ENCODE peak calls at places on chromosomes 5 and 9, in nine cellular contexts. W is bronchial epithelial cell, X is cardiac muscle cell, R is right lobe of liver, J is brain microvascular endothelial cell, G is keratinocyte, Q is cardiac fibroblast, B is GM12878, C is stomach. K is an unnamed sample.

GRCh38 chr9:130681769-130682489 is 11.7 kb upstream of the EXOSC2 start:
- DNase-seq in B (no peak), Q (no peak), J (no peak), C (no peak), R (no peak), G (no peak), X (peak), W (no peak), K (peak)

GRCh38 chr5:130155395-130155794 is 251.1 kb downstream of the CHSY3 start:
- DNase-seq in G (no peak), R (no peak), B (no peak), W (no peak), X (peak), Q (no peak), C (no peak), J (no peak), K (no peak)

GRCh38 chr5:40853632-40854192 is 12.5 kb downstream of the CARD6 start:
- DNase-seq in Q (no peak), W (peak), X (no peak), G (no peak), C (no peak), J (no peak), R (no peak), B (no peak), K (no peak)

GRCh38 chr9:130191068-130191748 is 19.0 kb downstream of the NCS1 start:
- DNase-seq in W (no peak), C (no peak), G (no peak), J (no peak), B (no peak), Q (no peak), X (no peak), R (no peak), K (no peak)

GRCh38 chr9:82498918-82499317 is 510.3 kb downstream of the SPATA31D1 start:
- DNase-seq in W (no peak), B (no peak), R (no peak), G (no peak), J (no peak), Q (no peak), C (no peak), X (no peak), K (no peak)

GRCh38 chr9:88646539-88646938 is 111.6 kb downstream of the NXNL2 start:
- DNase-seq in W (no peak), X (no peak), Q (no peak), B (no peak), C (no peak), J (no peak), R (no peak), G (no peak), K (no peak)

GRCh38 chr5:42026446-42026845 is 101.4 kb downstream of the FBXO4 start:
- DNase-seq in B (no peak), C (no peak), W (no peak), X (no peak), J (no peak), Q (no peak), G (no peak), R (no peak), K (no peak)

GRCh38 chr5:175493726-175494125 is 15.4 kb downstream of the SFXN1 start:
- DNase-seq in W (no peak), Q (no peak), G (no peak), R (no peak), X (no peak), C (no peak), J (no peak), B (no peak), K (no peak)

GRCh38 chr9:72477862-72478564 is 43.4 kb upstream of the TMC1 start:
- DNase-seq in G (peak), W (peak), J (peak), X (peak), B (no peak), R (no peak), Q (peak), C (peak), K (peak)

GRCh38 chr9:73714294-73714693 is 562.6 kb downstream of the ANXA1 start:
- DNase-seq in R (no peak), G (peak), Q (no peak), C (no peak), B (no peak), J (no peak), W (peak), X (no peak), K (no peak)

GRCh38 chr5:148968311-148968710 is 94.6 kb downstream of the SH3TC2 start:
- DNase-seq in W (no peak), J (no peak), B (no peak), R (no peak), Q (no peak), G (no peak), X (no peak), C (no peak), K (no peak)

GRCh38 chr9:100679834-100680233 is 102.0 kb downstream of the CAVIN4 start:
- DNase-seq in J (no peak), C (no peak), B (no peak), X (no peak), W (peak), G (no peak), Q (no peak), R (no peak), K (no peak)

GRCh38 chr9:126093771-126094170 is 232.9 kb upstream of the MVB12B start:
- DNase-seq in G (no peak), R (no peak), J (no peak), X (no peak), C (no peak), B (no peak), Q (no peak), W (no peak), K (no peak)

GRCh38 chr9:136048560-136049411 is 46.3 kb downstream of the NACC2 start:
- DNase-seq in J (no peak), Q (no peak), W (no peak), G (no peak), C (no peak), X (no peak), R (peak), B (no peak), K (no peak)

GRCh38 chr9:36855443-36856315 is 178.4 kb downstream of the PAX5 start:
- DNase-seq in Q (no peak), B (no peak), G (no peak), R (no peak), C (no peak), W (peak), J (no peak), X (peak), K (peak)

GRCh38 chr9:131618071-131618479 is 72.8 kb downstream of the PRRT1B start:
- DNase-seq in B (no peak), Q (peak), J (no peak), C (peak), X (peak), R (peak), W (peak), G (no peak), K (no peak)

GRCh38 chr9:69173891-69174644 is at the start of gene TJP2:
- DNase-seq in R (peak), Q (peak), G (no peak), B (no peak), J (peak), C (peak), W (peak), X (peak), K (peak)

GRCh38 chr9:27308691-27309390 is 11.9 kb upstream of the EQTN start:
- DNase-seq in C (no peak), R (no peak), B (no peak), Q (no peak), X (no peak), G (no peak), W (no peak), J (no peak), K (no peak)

GRCh38 chr5:80369521-80369920 is 38.3 kb upstream of the ZFYVE16 start:
- DNase-seq in C (no peak), G (no peak), R (no peak), Q (no peak), J (no peak), B (no peak), W (no peak), X (no peak), K (no peak)

GRCh38 chr5:179439181-179439990 is 94.1 kb upstream of the ADAMTS2 start:
- DNase-seq in J (no peak), B (no peak), G (no peak), Q (no peak), X (no peak), C (no peak), R (peak), W (no peak), K (no peak)

GRCh38 chr5:147920420-147921030 is 14.2 kb upstream of the C5orf46 start:
- DNase-seq in W (no peak), R (no peak), B (no peak), Q (no peak), X (no peak), G (no peak), C (no peak), J (no peak), K (no peak)

GRCh38 chr5:73998496-73998895 is 372.5 kb downstream of the ARHGEF28 start:
- DNase-seq in G (no peak), J (peak), W (peak), X (no peak), C (no peak), Q (peak), B (no peak), R (no peak), K (no peak)

GRCh38 chr5:1753490-1753889 is 46.1 kb downstream of the MRPL36 start:
- DNase-seq in G (no peak), X (no peak), R (no peak), J (no peak), C (no peak), Q (no peak), B (no peak), W (no peak), K (no peak)

GRCh38 chr9:127035423-127035822 is 87.0 kb downstream of the ANGPTL2 start:
- DNase-seq in X (no peak), B (no peak), J (peak), G (no peak), C (no peak), W (no peak), Q (peak), R (no peak), K (no peak)

GRCh38 chr9:133864011-133864410 is 125.9 kb upstream of the SARDH start:
- DNase-seq in G (no peak), Q (no peak), B (no peak), W (no peak), C (no peak), R (no peak), J (no peak), X (no peak), K (no peak)

GRCh38 chr9:114347675-114348074 is 18.0 kb downstream of the ORM2 start:
- DNase-seq in Q (no peak), J (no peak), W (no peak), X (no peak), R (no peak), B (no peak), G (no peak), C (no peak), K (no peak)

GRCh38 chr5:84255318-84255717 is 129.4 kb downstream of the EDIL3 start:
- DNase-seq in Q (peak), B (no peak), X (no peak), G (no peak), R (no peak), W (peak), C (no peak), J (no peak), K (peak)

GRCh38 chr9:134970719-134971118 is 53.0 kb upstream of the FCN1 start:
- DNase-seq in C (no peak), B (no peak), Q (no peak), R (no peak), W (no peak), J (no peak), G (no peak), X (no peak), K (no peak)

GRCh38 chr5:119353686-119354366 is 2.0 kb upstream of the TNFAIP8 start:
- DNase-seq in X (no peak), Q (no peak), R (no peak), J (no peak), C (no peak), G (no peak), B (peak), W (no peak), K (peak)

GRCh38 chr5:72517961-72518690 is 10.9 kb upstream of the ZNF366 start:
- DNase-seq in J (no peak), C (peak), R (no peak), G (no peak), Q (no peak), B (no peak), W (no peak), X (no peak), K (peak)

GRCh38 chr5:179980767-179981166 is 73.1 kb upstream of the TBC1D9B start:
- DNase-seq in J (no peak), C (no peak), G (no peak), X (no peak), W (no peak), Q (no peak), R (no peak), B (no peak), K (no peak)

GRCh38 chr9:89446440-89447310 is 51.2 kb downstream of the SEMA4D start:
- DNase-seq in G (no peak), C (no peak), R (no peak), B (no peak), J (no peak), Q (no peak), X (no peak), W (no peak), K (no peak)

GRCh38 chr9:33884856-33885701 is 68.1 kb downstream of the UBE2R2 start:
- DNase-seq in X (peak), W (peak), Q (peak), G (no peak), C (peak), R (no peak), J (peak), B (no peak), K (no peak)

GRCh38 chr5:177036443-177036842 is 13.9 kb downstream of the ZNF346 start:
- DNase-seq in R (no peak), B (no peak), C (no peak), W (no peak), G (no peak), J (no peak), Q (no peak), X (no peak), K (peak)
- TF ChIP-seq CTCF in R (no peak), B (no peak), C (no peak), W (no peak), G (no peak), J (no peak), Q (no peak), X (no peak), K (no peak)

GRCh38 chr5:132260051-132260450 is 2.6 kb downstream of the PDLIM4 start:
- DNase-seq in G (no peak), C (no peak), Q (no peak), X (no peak), W (peak), R (no peak), J (peak), B (no peak), K (no peak)

GRCh38 chr5:132256783-132257130 is 739 bp upstream of the PDLIM4 start:
- DNase-seq in X (no peak), J (no peak), C (no peak), B (no peak), R (no peak), W (no peak), Q (no peak), G (no peak), K (no peak)

GRCh38 chr5:132257131-132258101 is at the start of gene PDLIM4:
- DNase-seq in G (no peak), R (no peak), C (no peak), B (no peak), J (peak), X (peak), W (no peak), Q (peak), K (no peak)

GRCh38 chr5:132259061-132259851 is 1.8 kb downstream of the PDLIM4 start:
- DNase-seq in C (peak), J (peak), G (no peak), R (no peak), Q (peak), W (peak), B (no peak), X (peak), K (no peak)

GRCh38 chr5:132258102-132259060 is 885 bp downstream of the PDLIM4 start:
- DNase-seq in B (no peak), J (peak), W (peak), X (no peak), C (no peak), G (no peak), Q (no peak), R (no peak), K (no peak)
- H3K4me3 ChIP-seq in B (no peak), J (peak), W (peak), X (peak), C (peak), G (peak), Q (peak), R (no peak), K (no peak)

DNA sequence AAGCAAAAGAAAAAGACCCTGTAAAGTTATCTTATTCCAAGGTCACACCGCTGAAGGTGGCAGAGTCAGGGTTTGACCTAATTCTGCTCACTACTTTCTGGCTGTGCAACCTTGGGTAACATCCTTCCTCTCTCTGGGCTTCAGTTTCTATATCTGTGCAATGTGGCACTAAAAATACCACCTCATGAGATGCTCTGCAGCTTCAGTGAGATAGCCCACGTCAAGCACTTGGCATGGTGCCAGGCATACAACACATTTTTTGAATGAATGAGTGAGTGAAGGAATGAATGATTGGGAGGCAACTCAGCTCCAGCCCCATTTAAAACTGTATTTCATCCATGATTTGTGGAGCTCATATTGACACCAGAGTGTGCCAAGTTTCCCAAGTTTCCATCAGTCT is 62.3 kb downstream of the FOXI1 start:
- DNase-seq in R (no peak), J (no peak), C (no peak), W (no peak), X (no peak), Q (no peak), G (no peak), B (no peak), K (peak)
- TF ChIP-seq CTCF in R (no peak), J (no peak), C (no peak), W (no peak), X (no peak), Q (no peak), G (no peak), B (no peak), K (no peak)

DNA sequence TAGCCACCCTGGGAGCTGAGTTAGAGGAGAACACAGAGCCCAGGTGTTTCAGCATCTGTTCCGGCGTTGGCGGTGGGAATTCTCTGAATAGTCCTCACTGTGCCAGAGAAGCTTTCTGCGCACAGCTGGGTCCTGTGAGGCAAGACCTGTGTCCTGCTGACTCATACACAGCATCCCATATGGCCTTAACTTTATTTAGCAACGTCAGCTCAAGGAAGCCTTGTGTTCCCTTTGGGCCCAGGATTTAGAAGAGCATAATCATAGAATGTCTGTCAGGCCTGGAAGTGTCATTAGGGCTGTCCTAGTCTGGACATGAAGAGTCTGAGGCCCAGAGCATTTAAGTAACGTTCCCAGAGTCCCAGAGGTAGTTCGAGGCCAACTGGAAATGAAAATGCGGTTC is 188.6 kb upstream of the DMRT1 start:
- DNase-seq in G (no peak), C (no peak), X (no peak), R (no peak), J (no peak), W (no peak), Q (peak), B (no peak), K (no peak)
- H3K4me3 ChIP-seq in G (no peak), C (no peak), X (no peak), R (no peak), J (no peak), W (no peak), Q (no peak), B (no peak), K (no peak)

DNA sequence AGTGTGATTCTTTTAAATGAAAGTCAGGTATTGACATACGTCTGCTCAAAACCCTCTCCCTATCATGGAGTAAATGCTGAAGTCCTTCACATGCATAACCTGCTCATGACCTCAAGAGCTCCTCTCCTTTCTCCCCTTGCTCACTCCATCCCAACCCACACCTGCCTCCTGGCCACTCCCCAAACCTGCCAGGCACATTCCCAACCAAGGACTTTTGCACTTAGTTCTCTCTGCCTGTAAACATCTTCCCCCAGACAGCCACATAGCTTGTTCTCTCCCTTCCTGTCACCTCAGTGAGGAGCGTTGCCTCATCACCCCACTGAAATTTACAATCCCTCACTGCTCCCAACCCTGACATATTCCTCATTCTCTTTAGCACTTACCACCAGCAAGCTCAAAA is 8.7 kb downstream of the SETD9 start:
- DNase-seq in G (no peak), R (peak), C (no peak), W (no peak), J (no peak), Q (no peak), X (no peak), B (no peak), K (no peak)
- TF ChIP-seq CTCF in G (no peak), R (no peak), C (no peak), W (no peak), J (no peak), Q (no peak), X (no peak), B (no peak), K (no peak)

DNA sequence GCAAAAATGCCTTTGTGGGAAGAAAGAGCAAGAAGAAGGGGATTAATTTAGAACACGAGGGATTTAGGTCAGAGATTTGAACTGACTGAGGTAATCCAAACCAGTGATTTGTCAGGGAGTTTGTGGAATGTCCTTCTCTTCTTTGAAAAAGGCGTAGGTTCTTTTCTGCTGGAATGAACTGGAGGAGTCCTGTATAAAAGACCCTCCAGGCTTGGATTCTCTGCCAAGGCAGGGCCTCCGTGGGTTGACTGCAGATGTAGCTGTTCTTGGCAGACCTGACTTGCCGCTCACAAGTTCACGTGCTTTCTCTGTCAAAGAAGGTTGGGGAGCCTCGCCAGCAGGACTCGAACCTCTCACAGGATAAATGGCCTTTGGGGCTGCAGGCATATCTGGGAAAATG is 62.8 kb upstream of the STC2 start:
- DNase-seq in C (no peak), Q (no peak), G (no peak), B (no peak), X (no peak), J (no peak), W (no peak), R (no peak), K (no peak)
- H3K4me3 ChIP-seq in C (no peak), Q (no peak), G (no peak), B (no peak), X (no peak), J (no peak), W (no peak), R (no peak), K (no peak)